ENCODE peak calls at places on chromosomes 2 and 18, in five cellular contexts. H is bronchial epithelial cell; M is brain microvascular endothelial cell; Y is CD4-positive, alpha-beta T cell; R is astrocyte of the spinal cord. I is an unnamed sample.

GRCh38 chr2:233818639-233819621 is 35.4 kb downstream of the HJURP start:
- DNase-seq in R (no peak), Y (no peak), M (no peak), H (no peak), I (no peak)

GRCh38 chr2:120702751-120703150 is 32.9 kb upstream of the GLI2 start:
- DNase-seq in R (no peak), M (no peak), H (no peak), Y (no peak), I (no peak)

GRCh38 chr2:105376789-105377231 is 22.0 kb downstream of the FHL2 start:
- DNase-seq in M (peak; percentile 85), R (peak; percentile 83), Y (no peak), H (peak; percentile 74), I (no peak)

GRCh38 chr2:20439503-20439902 is 7.4 kb upstream of the RHOB start:
- DNase-seq in Y (no peak), M (no peak), R (no peak), H (no peak), I (no peak)

GRCh38 chr2:75790790-75791467 is 80.2 kb upstream of the GCFC2 start:
- DNase-seq in Y (no peak), H (no peak), M (no peak), R (no peak), I (no peak)

GRCh38 chr18:74198453-74198852 is 50.1 kb downstream of the TIMM21 start:
- DNase-seq in M (no peak), H (no peak), R (no peak), Y (no peak), I (no peak)

GRCh38 chr2:70062270-70062669 is 25.0 kb upstream of the PCBP1 start:
- DNase-seq in Y (no peak), H (no peak), M (no peak), R (no peak), I (no peak)

GRCh38 chr2:159144776-159145614 is 141.5 kb downstream of the WDSUB1 start:
- DNase-seq in M (no peak), H (no peak), R (no peak), Y (no peak), I (no peak)

GRCh38 chr2:236733156-236733555 is 163.5 kb downstream of the ACKR3 start:
- DNase-seq in M (no peak), R (no peak), Y (no peak), H (no peak), I (no peak)

GRCh38 chr2:74137651-74138050 is 10.1 kb downstream of the BOLA3 start:
- DNase-seq in M (no peak), H (no peak), R (no peak), Y (no peak), I (no peak)

GRCh38 chr2:74138219-74138951 is 9.3 kb downstream of the BOLA3 start:
- DNase-seq in H (no peak), Y (no peak), R (no peak), M (no peak), I (no peak)

GRCh38 chr2:74142340-74142739 is 5.4 kb downstream of the BOLA3 start:
- DNase-seq in R (no peak), M (no peak), H (no peak), Y (no peak), I (no peak)

GRCh38 chr2:74138952-74139323 is 8.8 kb downstream of the BOLA3 start:
- DNase-seq in R (no peak), Y (no peak), M (no peak), H (no peak), I (no peak)
- TF ChIP-seq CTCF in R (peak; percentile 34), Y (no peak), M (peak; percentile 40), H (peak; percentile 21), I (no peak)

DNA sequence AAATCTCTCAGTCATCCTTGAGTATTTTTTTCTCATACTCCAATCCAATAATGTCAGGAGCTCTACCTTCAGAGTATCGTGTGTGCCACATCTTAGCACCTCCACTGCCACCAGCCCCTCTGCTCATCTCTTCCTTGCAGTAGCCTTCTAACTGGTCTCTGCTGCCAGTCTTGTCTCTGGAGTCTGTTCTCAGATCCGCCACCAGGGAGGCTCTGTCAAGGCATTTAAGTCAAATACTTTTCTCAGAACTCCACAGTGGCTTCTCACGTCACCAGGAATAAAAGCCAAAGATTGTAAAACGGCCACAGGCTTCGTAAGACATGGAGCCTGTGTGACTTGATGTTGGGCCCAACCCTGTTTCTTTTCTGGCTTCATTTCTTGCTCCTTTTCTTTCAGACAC is 7.1 kb downstream of the UNC50 start:
- DNase-seq in Y (no peak), R (no peak), H (no peak), M (no peak), I (no peak)
- TF ChIP-seq CTCF in Y (no peak), R (no peak), H (no peak), M (peak; percentile 46), I (no peak)

GRCh38 chr2:19120181-19120580 is 238.2 kb downstream of the OSR1 start:
- DNase-seq in R (no peak), H (no peak), M (no peak), Y (no peak), I (no peak)

GRCh38 chr2:19123556-19123955 is 234.9 kb downstream of the OSR1 start:
- DNase-seq in M (no peak), H (no peak), R (no peak), Y (no peak), I (no peak)

GRCh38 chr2:19119326-19120001 is 239.0 kb downstream of the OSR1 start:
- DNase-seq in R (no peak), H (no peak), Y (no peak), M (no peak), I (no peak)

GRCh38 chr2:19122220-19122619 is 236.2 kb downstream of the OSR1 start:
- DNase-seq in M (no peak), H (no peak), R (no peak), Y (no peak), I (no peak)

DNA sequence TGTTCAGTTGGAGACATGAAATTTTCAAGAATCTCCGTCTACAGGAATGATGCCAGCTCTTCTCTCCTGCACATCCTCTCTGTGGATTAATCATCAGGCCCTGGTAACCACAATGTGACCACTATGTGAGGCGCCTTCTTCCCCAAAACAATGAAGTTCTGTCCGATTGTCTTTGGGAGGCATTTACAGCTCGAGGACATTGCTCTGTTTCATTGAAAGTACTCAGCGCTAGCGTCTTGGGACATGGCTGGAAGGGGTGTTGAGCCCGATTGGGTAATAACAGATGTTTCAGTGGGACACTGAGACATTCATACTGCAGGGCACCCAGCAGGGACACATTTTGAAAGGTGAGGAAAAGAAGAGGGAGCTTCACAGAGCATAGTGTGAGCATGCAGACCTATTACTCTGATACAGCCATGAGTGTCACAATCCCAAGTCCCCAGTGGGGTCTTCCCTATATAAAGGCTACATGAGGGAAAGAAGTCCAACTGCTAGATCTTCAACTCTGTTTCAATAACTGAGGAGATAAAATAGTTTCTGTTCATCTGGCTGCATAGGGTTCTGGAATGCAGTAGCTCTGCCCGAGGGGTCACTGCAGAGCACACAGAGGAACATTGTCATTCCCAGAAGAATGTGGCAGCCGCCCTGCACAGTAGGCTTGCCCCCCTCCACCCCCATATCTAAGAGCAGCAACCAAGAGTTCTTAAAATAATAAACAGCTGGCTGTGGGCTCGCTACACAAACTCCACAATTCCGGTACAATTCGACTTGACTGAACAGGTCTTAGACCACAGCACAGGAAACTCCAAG is 237.3 kb downstream of the OSR1 start:
- DNase-seq in Y (no peak), R (peak; percentile 91), H (peak; percentile 61), M (peak; percentile 87), I (no peak)
- TF ChIP-seq CTCF in Y (no peak), R (no peak), H (no peak), M (no peak), I (no peak)

GRCh38 chr2:42905341-42906114 is 113.1 kb upstream of the HAAO start:
- DNase-seq in M (no peak), Y (no peak), H (no peak), R (peak; percentile 67), I (no peak)
- TF ChIP-seq CTCF in M (peak; percentile 43), Y (no peak), H (no peak), R (peak; percentile 27), I (no peak)

GRCh38 chr18:58952871-58953270 is 88.2 kb downstream of the ZNF532 start:
- DNase-seq in M (no peak), R (no peak), H (no peak), Y (no peak), I (no peak)

GRCh38 chr18:58952303-58952702 is 87.6 kb downstream of the ZNF532 start:
- DNase-seq in R (no peak), M (no peak), Y (no peak), H (no peak), I (no peak)

GRCh38 chr18:58954986-58955385 is 90.3 kb downstream of the ZNF532 start:
- DNase-seq in H (no peak), Y (no peak), R (no peak), M (no peak), I (no peak)

GRCh38 chr18:58953627-58954026 is 89.0 kb downstream of the ZNF532 start:
- DNase-seq in R (no peak), H (no peak), Y (no peak), M (no peak), I (no peak)

DNA sequence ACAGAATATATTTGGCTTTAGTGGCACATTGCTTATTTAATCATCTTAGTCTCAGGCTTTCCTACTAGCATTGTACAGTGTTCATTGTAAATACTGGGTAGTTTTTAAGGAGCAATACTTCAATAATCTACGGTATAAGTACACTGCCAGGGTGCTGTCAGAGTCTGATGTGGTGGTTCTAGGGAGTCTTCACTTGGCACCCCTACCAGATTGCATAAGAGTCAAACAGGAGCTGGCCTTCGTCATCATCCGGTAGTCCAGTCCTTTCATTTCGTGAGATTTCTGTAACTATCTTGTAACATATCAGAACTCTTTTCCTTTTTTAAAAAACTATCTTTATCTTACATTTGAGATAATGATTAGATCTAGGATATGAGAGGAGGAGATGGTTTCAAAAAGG is 91.1 kb downstream of the ZNF532 start:
- DNase-seq in H (no peak), M (no peak), R (no peak), Y (no peak), I (no peak)
- TF ChIP-seq CTCF in H (no peak), M (no peak), R (no peak), Y (no peak), I (no peak)

DNA sequence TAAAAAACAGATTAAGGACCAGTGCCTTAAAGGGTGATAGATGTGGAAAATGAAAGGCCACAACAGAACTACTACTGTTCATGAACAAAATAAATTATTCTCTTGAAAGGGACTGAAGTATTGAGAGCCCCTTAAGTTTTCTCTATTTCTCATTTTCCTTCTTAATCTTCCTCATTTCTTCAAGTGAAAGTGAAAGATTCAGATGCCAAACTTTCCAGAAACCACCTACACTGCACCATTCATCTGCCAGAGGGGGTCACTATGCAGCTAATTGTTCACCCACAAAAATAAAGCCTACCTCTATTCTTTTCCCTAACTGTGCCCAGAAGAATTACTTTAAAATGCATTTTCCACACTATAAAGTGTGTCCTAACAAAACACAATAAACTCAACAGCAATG is 140.1 kb downstream of the NR4A2 start:
- DNase-seq in H (peak; percentile 12), R (no peak), Y (no peak), M (no peak), I (no peak)
- TF ChIP-seq CTCF in H (peak; percentile 21), R (peak; percentile 17), Y (no peak), M (peak; percentile 13), I (no peak)

GRCh38 chr18:56995579-56996194 is 151.2 kb upstream of the BOD1L2 start:
- DNase-seq in H (no peak), M (no peak), R (no peak), Y (no peak), I (no peak)
- TF ChIP-seq CTCF in H (no peak), M (no peak), R (no peak), Y (no peak), I (no peak)

GRCh38 chr2:100562613-100563406 is at the start of gene PDCL3:
- DNase-seq in M (peak; percentile 98), Y (peak; percentile 89), R (peak; percentile 100), H (peak; percentile 97), I (peak; percentile 97)
- TF ChIP-seq CTCF in M (no peak), Y (no peak), R (peak; percentile 19), H (peak; percentile 21), I (no peak)